ENCODE peak calls at places on chromosomes 3 and 15, in eight cellular contexts. One of them, this sample, is unnamed. For H3K36me3, the result is how much of the 10 kb centered on the place peaks cover.

GRCh38 chr3:100114413-100115030 is at the start of gene FILIP1L:
- DNase-seq in neuronal stem cell: no peak
- DNase-seq in colonic mucosa: no peak
- DNase-seq in GM23248: no peak
- DNase-seq in K562: no peak
- DNase-seq in IMR-90: no peak
- DNase-seq in fibroblast of lung: peak
- DNase-seq in mesenchymal stem cell: no peak
- DNase-seq in this sample: no peak

GRCh38 chr15:90701880-90702630 is 15.1 kb upstream of the BLM start:
- DNase-seq in IMR-90: no peak
- DNase-seq in K562: no peak
- DNase-seq in GM23248: peak
- DNase-seq in colonic mucosa: no peak
- DNase-seq in mesenchymal stem cell: no peak
- DNase-seq in fibroblast of lung: peak
- DNase-seq in neuronal stem cell: no peak
- DNase-seq in this sample: no peak

GRCh38 chr3:48919215-48920138 is 835 bp downstream of the ARIH2 start:
- DNase-seq in colonic mucosa: peak
- DNase-seq in IMR-90: peak
- DNase-seq in neuronal stem cell: no peak
- DNase-seq in GM23248: peak
- DNase-seq in mesenchymal stem cell: peak
- DNase-seq in fibroblast of lung: peak
- DNase-seq in K562: peak
- DNase-seq in this sample: peak

GRCh38 chr3:5002174-5002870 is 23.1 kb downstream of the BHLHE40 start:
- DNase-seq in IMR-90: no peak
- DNase-seq in mesenchymal stem cell: peak
- DNase-seq in fibroblast of lung: no peak
- DNase-seq in K562: peak
- DNase-seq in GM23248: no peak
- DNase-seq in neuronal stem cell: no peak
- DNase-seq in colonic mucosa: no peak
- DNase-seq in this sample: no peak

GRCh38 chr3:8975081-8976020 is 12.1 kb upstream of the RAD18 start:
- DNase-seq in GM23248: no peak
- DNase-seq in mesenchymal stem cell: no peak
- DNase-seq in K562: no peak
- DNase-seq in neuronal stem cell: no peak
- DNase-seq in fibroblast of lung: no peak
- DNase-seq in colonic mucosa: no peak
- DNase-seq in IMR-90: no peak
- DNase-seq in this sample: no peak

GRCh38 chr3:157073810-157074209 is 86.1 kb downstream of the CCNL1 start:
- DNase-seq in GM23248: peak
- DNase-seq in fibroblast of lung: peak
- DNase-seq in K562: no peak
- DNase-seq in IMR-90: peak
- DNase-seq in mesenchymal stem cell: peak
- DNase-seq in neuronal stem cell: no peak
- DNase-seq in colonic mucosa: no peak
- DNase-seq in this sample: peak

GRCh38 chr3:4994823-4995499 is 15.7 kb downstream of the BHLHE40 start:
- DNase-seq in IMR-90: peak
- DNase-seq in mesenchymal stem cell: peak
- DNase-seq in fibroblast of lung: peak
- DNase-seq in neuronal stem cell: no peak
- DNase-seq in K562: peak
- DNase-seq in colonic mucosa: peak
- DNase-seq in GM23248: peak
- DNase-seq in this sample: peak

GRCh38 chr3:10964537-10965167 is 27.9 kb upstream of the SLC6A1 start:
- DNase-seq in IMR-90: peak
- DNase-seq in K562: peak
- DNase-seq in GM23248: peak
- DNase-seq in neuronal stem cell: peak
- DNase-seq in mesenchymal stem cell: no peak
- DNase-seq in colonic mucosa: no peak
- DNase-seq in fibroblast of lung: no peak
- DNase-seq in this sample: no peak

GRCh38 chr3:156382458-156383346 is 172.2 kb downstream of the SSR3 start:
- DNase-seq in GM23248: peak
- DNase-seq in colonic mucosa: peak
- DNase-seq in K562: peak
- DNase-seq in mesenchymal stem cell: peak
- DNase-seq in fibroblast of lung: peak
- DNase-seq in neuronal stem cell: no peak
- DNase-seq in IMR-90: peak
- DNase-seq in this sample: peak

GRCh38 chr3:12338595-12339546 is 50.0 kb downstream of the PPARG start:
- DNase-seq in GM23248: no peak
- DNase-seq in colonic mucosa: no peak
- DNase-seq in fibroblast of lung: no peak
- DNase-seq in K562: no peak
- DNase-seq in mesenchymal stem cell: no peak
- DNase-seq in neuronal stem cell: no peak
- DNase-seq in IMR-90: no peak
- DNase-seq in this sample: no peak

GRCh38 chr15:46293550-46293949 is 658.7 kb downstream of the SQOR start:
- DNase-seq in mesenchymal stem cell: no peak
- DNase-seq in IMR-90: no peak
- DNase-seq in colonic mucosa: no peak
- DNase-seq in fibroblast of lung: no peak
- DNase-seq in neuronal stem cell: no peak
- DNase-seq in K562: no peak
- DNase-seq in GM23248: no peak
- DNase-seq in this sample: no peak

GRCh38 chr3:129867506-129868124 is 25.9 kb downstream of the TMCC1 start:
- DNase-seq in GM23248: peak
- DNase-seq in mesenchymal stem cell: no peak
- DNase-seq in fibroblast of lung: peak
- DNase-seq in colonic mucosa: no peak
- DNase-seq in IMR-90: peak
- DNase-seq in neuronal stem cell: no peak
- DNase-seq in K562: no peak
- DNase-seq in this sample: no peak

DNA sequence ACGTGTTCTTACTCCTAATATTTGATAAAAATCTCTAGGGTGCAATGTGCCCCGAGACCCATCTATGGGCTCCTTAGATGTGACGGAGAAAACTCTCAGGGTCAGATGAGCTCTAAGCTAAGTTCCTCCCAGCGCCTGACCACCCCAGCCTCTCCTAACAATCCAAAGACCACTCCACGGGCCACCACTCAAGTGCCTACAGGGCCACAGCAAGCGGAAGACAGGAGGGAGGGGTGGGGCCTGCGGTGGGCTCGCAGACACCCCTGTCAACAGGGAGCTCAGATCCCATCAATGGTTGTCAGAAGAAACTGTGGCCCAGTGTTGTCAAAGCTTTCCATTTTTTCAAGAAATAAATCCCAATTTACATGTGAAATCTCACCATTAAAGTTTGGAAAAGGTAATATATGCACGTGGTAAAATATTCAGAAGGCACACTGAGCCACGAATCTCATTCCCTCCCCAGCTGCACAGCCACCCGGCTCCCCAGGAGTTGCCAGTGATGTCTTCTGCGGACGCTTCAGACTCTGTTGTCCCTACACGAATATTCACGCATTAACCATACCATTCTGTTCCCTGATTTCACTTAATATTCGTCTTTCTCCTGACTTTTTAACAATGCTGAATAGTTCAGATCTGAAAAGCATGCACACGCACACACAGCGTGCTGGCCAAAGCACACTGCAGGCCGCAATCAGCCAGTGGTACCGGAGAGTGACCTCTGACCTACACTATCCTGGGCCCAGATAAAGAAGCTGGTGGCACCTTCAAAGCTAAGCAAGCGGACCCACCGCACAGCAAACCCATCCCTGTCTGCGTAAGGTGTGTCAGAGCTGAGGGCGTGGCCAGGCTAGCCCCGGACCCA is 19.1 kb downstream of the TNK2 start:
- DNase-seq in mesenchymal stem cell: no peak
- DNase-seq in colonic mucosa: no peak
- DNase-seq in GM23248: no peak
- DNase-seq in IMR-90: no peak
- DNase-seq in fibroblast of lung: no peak
- DNase-seq in neuronal stem cell: no peak
- DNase-seq in K562: no peak
- DNase-seq in this sample: no peak
- H3K9ac ChIP-seq in mesenchymal stem cell: no peak
- H3K9ac ChIP-seq in colonic mucosa: no peak
- H3K9ac ChIP-seq in GM23248: no peak
- H3K9ac ChIP-seq in IMR-90: no peak
- H3K9ac ChIP-seq in fibroblast of lung: no peak
- H3K9ac ChIP-seq in neuronal stem cell: peak
- H3K9ac ChIP-seq in K562: no peak
- H3K9ac ChIP-seq in this sample: no peak

DNA sequence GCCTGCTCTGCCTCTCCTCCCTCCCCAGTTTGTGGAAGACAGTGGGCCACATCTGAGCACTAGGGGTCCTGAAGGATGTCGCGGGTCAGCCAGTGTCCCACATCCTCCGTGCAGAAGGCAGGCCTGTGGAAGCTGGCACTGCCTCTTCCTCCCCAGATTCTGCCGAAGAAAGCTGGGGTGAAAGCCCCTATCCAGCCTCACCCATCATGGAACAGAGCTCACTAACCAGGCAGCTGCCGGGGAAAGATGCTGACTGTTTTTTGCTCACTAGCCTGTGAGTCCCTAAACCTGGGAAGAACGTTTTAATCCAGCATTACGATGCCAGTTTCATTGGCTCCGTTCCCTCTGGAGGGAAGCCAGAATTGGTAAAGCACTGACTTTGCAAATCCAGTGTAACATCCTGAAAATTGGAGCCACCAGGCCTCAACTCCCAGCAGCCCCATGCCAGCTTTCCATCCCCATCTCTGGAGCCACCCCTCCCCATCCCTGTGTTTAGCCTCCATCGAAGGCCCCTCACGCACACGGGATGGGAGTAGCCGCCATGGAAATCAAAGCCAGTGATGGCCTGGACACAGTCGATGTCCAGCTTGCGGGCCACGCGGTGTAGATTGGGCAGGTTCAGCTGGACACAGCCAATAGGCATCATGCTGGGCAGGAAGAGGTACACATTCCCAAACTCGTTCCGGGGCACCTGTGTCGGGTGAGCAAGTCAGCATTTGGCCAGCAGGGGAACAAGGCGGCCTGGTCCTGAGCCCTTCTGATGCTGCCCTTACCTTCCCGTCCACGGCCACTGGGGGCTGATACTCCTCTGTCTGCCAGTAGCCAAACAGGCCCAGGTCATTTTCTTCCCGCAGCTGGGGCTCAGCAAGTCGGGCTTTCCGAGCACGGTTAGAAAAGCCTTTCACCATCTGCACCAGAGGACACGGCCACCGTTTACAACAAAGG is 23.5 kb downstream of the TMEM43 start:
- DNase-seq in neuronal stem cell: no peak
- DNase-seq in colonic mucosa: no peak
- DNase-seq in K562: no peak
- DNase-seq in mesenchymal stem cell: peak
- DNase-seq in IMR-90: no peak
- DNase-seq in GM23248: peak
- DNase-seq in fibroblast of lung: no peak
- DNase-seq in this sample: no peak
- H3K36me3 ChIP-seq in neuronal stem cell: under half
- H3K36me3 ChIP-seq in colonic mucosa: under half
- H3K36me3 ChIP-seq in K562: half or more
- H3K36me3 ChIP-seq in mesenchymal stem cell: half or more
- H3K36me3 ChIP-seq in IMR-90: half or more
- H3K36me3 ChIP-seq in GM23248: under half
- H3K36me3 ChIP-seq in fibroblast of lung: under half
- H3K36me3 ChIP-seq in this sample: half or more

GRCh38 chr3:194070220-194070633 is 65.7 kb upstream of the HES1 start:
- DNase-seq in K562: no peak
- DNase-seq in colonic mucosa: no peak
- DNase-seq in neuronal stem cell: no peak
- DNase-seq in fibroblast of lung: no peak
- DNase-seq in IMR-90: no peak
- DNase-seq in GM23248: no peak
- DNase-seq in mesenchymal stem cell: no peak
- DNase-seq in this sample: no peak
- H3K9ac ChIP-seq in K562: peak
- H3K9ac ChIP-seq in colonic mucosa: peak
- H3K9ac ChIP-seq in neuronal stem cell: peak
- H3K9ac ChIP-seq in fibroblast of lung: peak
- H3K9ac ChIP-seq in IMR-90: no peak
- H3K9ac ChIP-seq in GM23248: peak
- H3K9ac ChIP-seq in mesenchymal stem cell: peak
- H3K9ac ChIP-seq in this sample: peak

GRCh38 chr3:33865133-33865532 is 66.7 kb downstream of the PDCD6IP start:
- DNase-seq in colonic mucosa: no peak
- DNase-seq in IMR-90: no peak
- DNase-seq in GM23248: no peak
- DNase-seq in mesenchymal stem cell: no peak
- DNase-seq in K562: no peak
- DNase-seq in neuronal stem cell: no peak
- DNase-seq in fibroblast of lung: no peak
- DNase-seq in this sample: no peak
- H3K36me3 ChIP-seq in colonic mucosa: under half
- H3K36me3 ChIP-seq in IMR-90: under half
- H3K36me3 ChIP-seq in GM23248: under half
- H3K36me3 ChIP-seq in mesenchymal stem cell: under half
- H3K36me3 ChIP-seq in K562: half or more
- H3K36me3 ChIP-seq in neuronal stem cell: under half
- H3K36me3 ChIP-seq in fibroblast of lung: under half
- H3K36me3 ChIP-seq in this sample: half or more

DNA sequence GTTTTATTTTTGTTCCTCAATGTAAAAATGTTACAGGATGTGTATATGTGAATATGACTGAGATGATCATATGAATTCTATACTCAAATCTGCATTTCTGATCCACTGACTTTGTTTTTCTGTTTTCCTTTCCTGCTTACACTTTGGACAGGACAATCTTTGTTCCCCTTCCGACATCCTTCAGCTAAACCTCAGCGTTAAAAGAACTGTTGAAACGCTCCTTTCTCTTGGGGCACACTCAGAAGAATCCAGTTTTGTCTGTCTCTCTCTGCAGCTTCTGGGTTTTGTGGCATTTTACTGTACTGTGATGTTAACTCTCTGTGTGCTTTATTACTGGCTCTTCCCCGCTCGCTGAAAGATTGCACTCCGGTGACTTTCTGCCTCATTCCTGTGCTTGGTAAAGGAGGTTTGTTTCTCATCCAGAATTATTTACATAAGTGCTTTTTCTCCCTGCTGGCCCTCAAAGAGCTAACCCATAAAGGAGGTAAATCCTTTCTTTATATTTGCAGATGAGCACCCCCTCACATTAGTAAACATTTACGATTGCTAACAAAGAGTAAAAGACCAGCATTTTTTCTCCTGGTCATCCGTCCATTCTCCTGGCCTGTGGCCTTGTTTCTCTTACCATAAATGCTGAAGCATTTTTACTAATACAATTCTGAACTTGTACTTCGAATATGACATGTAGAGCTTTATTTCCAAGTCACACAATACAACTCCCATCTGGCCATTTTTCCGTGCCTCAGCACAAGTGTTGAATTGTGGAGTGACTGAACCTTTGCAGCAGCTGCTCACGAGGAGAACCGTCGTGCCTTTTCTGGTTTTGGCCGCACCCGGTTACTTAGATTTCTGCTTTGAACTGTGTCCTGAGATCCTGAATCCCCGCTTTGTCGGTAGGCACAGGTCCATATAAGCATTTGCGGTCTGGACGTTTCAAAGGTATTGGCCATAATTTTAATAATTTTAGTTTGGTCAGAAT is 69.3 kb upstream of the RPL35A start:
- DNase-seq in fibroblast of lung: no peak
- DNase-seq in mesenchymal stem cell: no peak
- DNase-seq in neuronal stem cell: no peak
- DNase-seq in GM23248: no peak
- DNase-seq in K562: no peak
- DNase-seq in IMR-90: no peak
- DNase-seq in colonic mucosa: no peak
- DNase-seq in this sample: no peak
- H3K9ac ChIP-seq in fibroblast of lung: no peak
- H3K9ac ChIP-seq in mesenchymal stem cell: no peak
- H3K9ac ChIP-seq in neuronal stem cell: no peak
- H3K9ac ChIP-seq in GM23248: no peak
- H3K9ac ChIP-seq in K562: no peak
- H3K9ac ChIP-seq in IMR-90: no peak
- H3K9ac ChIP-seq in colonic mucosa: no peak
- H3K9ac ChIP-seq in this sample: no peak